ENCODE peak calls at places on chromosome 13, in eight cellular contexts. A, G, N, L, V, Z, S and Q are unnamed samples.

GRCh38 chr13:75129331-75129730 is 352.6 kb downstream of the TBC1D4 start:
- DNase-seq in L (no peak), V (no peak), A (no peak), G (no peak), S (no peak), N (peak), Z (no peak), Q (no peak)

GRCh38 chr13:25213716-25214115 is 41.6 kb upstream of the AMER2 start:
- DNase-seq in S (no peak), V (no peak), L (peak), N (no peak), A (no peak), G (peak), Z (no peak), Q (peak)

GRCh38 chr13:35472308-35473008 is 4.0 kb downstream of the MAB21L1 start:
- DNase-seq in G (no peak), N (no peak), V (no peak), L (peak), S (no peak), Z (no peak), A (peak), Q (peak)

GRCh38 chr13:72384879-72385278 is 342.6 kb downstream of the MZT1 start:
- DNase-seq in A (peak), G (peak), V (no peak), L (peak), Z (peak), S (no peak), N (no peak), Q (peak)

GRCh38 chr13:32553720-32554119 is 15.1 kb upstream of the N4BP2L2 start:
- DNase-seq in A (no peak), L (no peak), G (no peak), N (peak), V (no peak), Z (no peak), S (no peak), Q (no peak)

GRCh38 chr13:49776871-49777270 is 15.6 kb downstream of the KPNA3 start:
- DNase-seq in Z (no peak), N (no peak), S (no peak), L (peak), A (peak), G (no peak), V (no peak), Q (peak)

GRCh38 chr13:38213307-38213706 is 136.3 kb upstream of the UFM1 start:
- DNase-seq in G (peak), N (no peak), Z (no peak), L (peak), A (peak), S (no peak), V (no peak), Q (peak)

GRCh38 chr13:74573654-74574053 is 439.4 kb upstream of the KLF12 start:
- DNase-seq in A (no peak), S (peak), V (no peak), N (peak), G (no peak), Z (no peak), L (no peak), Q (no peak)

GRCh38 chr13:51064753-51065152 is 46.3 kb downstream of the C13orf42 start:
- DNase-seq in Z (no peak), G (no peak), V (no peak), L (no peak), S (no peak), N (no peak), A (no peak), Q (no peak)

GRCh38 chr13:111225810-111226546 is 94.5 kb upstream of the TEX29 start:
- DNase-seq in V (no peak), Z (no peak), S (no peak), G (no peak), L (no peak), N (no peak), A (no peak), Q (no peak)

GRCh38 chr13:95509521-95510315 is 42.8 kb upstream of the CLDN10 start:
- DNase-seq in S (no peak), V (no peak), A (no peak), N (no peak), L (peak), Z (no peak), G (peak), Q (peak)

GRCh38 chr13:39040206-39040605 is 1.9 kb downstream of the NHLRC3 start:
- DNase-seq in N (no peak), A (peak), S (no peak), V (no peak), G (no peak), L (no peak), Z (no peak), Q (no peak)

GRCh38 chr13:108326318-108326717 is 56.8 kb downstream of the TNFSF13B start:
- DNase-seq in N (peak), V (no peak), G (peak), Z (no peak), L (no peak), S (no peak), A (no peak), Q (no peak)

GRCh38 chr13:50380905-50381304 is 365.7 kb downstream of the KCNRG start:
- DNase-seq in N (no peak), L (no peak), G (no peak), S (no peak), A (no peak), V (no peak), Z (no peak), Q (no peak)

GRCh38 chr13:86409466-86410241 is 610.4 kb upstream of the SLITRK6 start:
- DNase-seq in A (no peak), L (no peak), N (no peak), G (no peak), V (no peak), S (no peak), Z (no peak), Q (no peak)

GRCh38 chr13:74647211-74647610 is 513.0 kb upstream of the KLF12 start:
- DNase-seq in L (no peak), V (no peak), Z (no peak), G (no peak), S (no peak), N (no peak), A (no peak), Q (no peak)

GRCh38 chr13:76921516-76921915 is 26.8 kb upstream of the ACOD1 start:
- DNase-seq in A (no peak), Z (no peak), N (no peak), L (peak), S (no peak), G (no peak), V (no peak), Q (peak)

GRCh38 chr13:79402074-79402635 is 3.9 kb downstream of the RBM26 start:
- DNase-seq in N (no peak), L (no peak), Z (no peak), G (no peak), V (no peak), A (peak), S (no peak), Q (peak)

GRCh38 chr13:99269627-99270252 is 11.6 kb upstream of the GPR18 start:
- DNase-seq in S (no peak), Z (no peak), N (peak), L (peak), G (peak), V (peak), A (peak), Q (peak)

GRCh38 chr13:30355405-30355741 is 48.0 kb upstream of the KATNAL1 start:
- DNase-seq in L (no peak), N (peak), G (peak), S (peak), A (no peak), V (no peak), Z (no peak), Q (no peak)

GRCh38 chr13:21625366-21625765 is 21.4 kb upstream of the MICU2 start:
- DNase-seq in G (peak), V (peak), N (peak), A (no peak), L (peak), Z (no peak), S (no peak), Q (peak)

GRCh38 chr13:35131471-35131870 is 189.4 kb downstream of the NBEA start:
- DNase-seq in G (no peak), A (no peak), L (no peak), N (no peak), V (no peak), S (no peak), Z (no peak), Q (no peak)